ENCODE peak calls at places on chromosomes 6 and 20, in nine cellular contexts. A is PC-3, R is tibial artery, Q is prostate gland, U is endothelial cell of umbilical vein, K is GM06990, P is colonic mucosa, B is A673, S is IMR-90. G is an unnamed sample. For H3K36me3, the result is how much of the 10 kb centered on the place peaks cover.

GRCh38 chr20:37976862-37977261 is 56.4 kb downstream of the TTI1 start:
- DNase-seq in B (peak), P (no peak), R (no peak), K (no peak), Q (no peak), U (no peak), S (no peak), A (no peak), G (no peak)

GRCh38 chr6:114939630-114940029 is 596.8 kb upstream of the HS3ST5 start:
- DNase-seq in K (no peak), R (no peak), Q (no peak), A (no peak), P (no peak), U (no peak), B (no peak), S (no peak), G (no peak)

GRCh38 chr6:158784505-158784904 is 34.7 kb downstream of the EZR start:
- DNase-seq in B (no peak), A (peak), P (no peak), R (no peak), S (peak), Q (no peak), U (peak), K (no peak), G (no peak)

GRCh38 chr6:1940381-1940780 is 305.0 kb downstream of the GMDS start:
- DNase-seq in U (no peak), K (no peak), B (no peak), S (no peak), Q (no peak), R (no peak), P (no peak), A (no peak), G (no peak)

GRCh38 chr6:122715725-122716124 is 63.8 kb upstream of the FABP7 start:
- DNase-seq in R (no peak), S (peak), K (no peak), P (no peak), A (no peak), Q (no peak), B (no peak), U (no peak), G (no peak)

GRCh38 chr6:73680289-73680688 is 15.7 kb upstream of the CD109 start:
- DNase-seq in B (no peak), P (no peak), Q (no peak), U (no peak), S (no peak), R (no peak), A (peak), K (no peak), G (no peak)

GRCh38 chr6:52914516-52914915 is 5.0 kb upstream of the GSTA3 start:
- DNase-seq in K (no peak), P (no peak), B (no peak), R (no peak), A (peak), U (no peak), Q (no peak), S (no peak), G (no peak)

GRCh38 chr6:138970856-138971425 is 17.1 kb downstream of the REPS1 start:
- DNase-seq in R (no peak), K (no peak), P (no peak), Q (no peak), A (peak), U (peak), S (peak), B (peak), G (peak)

GRCh38 chr6:138404666-138405337 is 779 bp downstream of the HEBP2 start:
- DNase-seq in K (no peak), R (peak), A (peak), U (peak), P (peak), S (no peak), Q (peak), B (no peak), G (peak)

GRCh38 chr6:109118337-109118736 is 23.0 kb downstream of the CEP57L1 start:
- DNase-seq in R (no peak), A (no peak), P (no peak), Q (no peak), S (no peak), B (no peak), K (no peak), U (no peak), G (no peak)

GRCh38 chr20:3808141-3808479 is 12.0 kb downstream of the CDC25B start:
- DNase-seq in K (no peak), Q (peak), B (peak), S (peak), U (peak), R (peak), P (peak), A (peak), G (peak)

GRCh38 chr20:7285918-7286556 is 518.6 kb downstream of the BMP2 start:
- DNase-seq in R (peak), K (peak), A (peak), U (peak), Q (peak), S (peak), P (peak), B (peak), G (peak)

GRCh38 chr6:14216931-14217684 is 99.5 kb downstream of the CD83 start:
- DNase-seq in A (no peak), B (no peak), U (no peak), K (no peak), Q (no peak), R (no peak), P (no peak), S (peak), G (no peak)

DNA sequence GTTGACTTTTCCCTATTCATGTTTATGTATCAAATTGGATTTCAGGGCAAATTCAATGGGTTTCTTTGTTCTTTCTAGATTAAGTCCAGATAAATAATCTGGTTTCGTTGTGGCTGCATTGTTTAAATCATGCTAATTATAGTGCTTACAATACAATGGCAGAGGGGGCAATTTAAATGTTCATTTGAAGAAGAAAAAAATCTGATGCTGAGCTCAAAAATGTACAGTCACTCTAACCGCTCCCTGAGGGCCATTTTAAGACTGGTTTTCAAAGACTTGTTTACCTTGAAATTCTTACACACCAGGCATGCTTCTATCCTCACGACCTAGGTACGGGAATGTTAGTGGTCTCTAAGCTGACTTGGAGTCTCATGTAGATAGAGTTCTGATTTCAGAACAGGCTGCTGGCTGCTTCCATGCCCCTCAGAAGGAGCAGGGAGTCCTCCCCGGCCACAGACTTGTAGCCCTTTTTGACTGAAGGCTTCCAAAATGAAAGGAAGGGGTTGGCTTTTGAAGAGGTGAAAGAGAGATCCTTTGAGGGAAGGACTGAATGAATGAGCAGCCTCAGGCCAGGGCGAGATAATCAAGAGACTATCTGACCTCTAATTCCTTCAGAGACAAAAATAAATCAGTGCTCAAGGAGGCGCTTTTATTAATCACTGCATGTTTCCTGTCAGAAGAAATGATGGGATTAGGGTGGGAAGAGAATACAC is 86.1 kb upstream of the ZNF217 start:
- DNase-seq in A (no peak), Q (no peak), R (no peak), P (no peak), U (no peak), S (no peak), B (no peak), K (no peak), G (peak)
- H3K4me3 ChIP-seq in A (no peak), Q (no peak), R (no peak), P (no peak), U (no peak), S (no peak), B (no peak), K (no peak), G (no peak)

DNA sequence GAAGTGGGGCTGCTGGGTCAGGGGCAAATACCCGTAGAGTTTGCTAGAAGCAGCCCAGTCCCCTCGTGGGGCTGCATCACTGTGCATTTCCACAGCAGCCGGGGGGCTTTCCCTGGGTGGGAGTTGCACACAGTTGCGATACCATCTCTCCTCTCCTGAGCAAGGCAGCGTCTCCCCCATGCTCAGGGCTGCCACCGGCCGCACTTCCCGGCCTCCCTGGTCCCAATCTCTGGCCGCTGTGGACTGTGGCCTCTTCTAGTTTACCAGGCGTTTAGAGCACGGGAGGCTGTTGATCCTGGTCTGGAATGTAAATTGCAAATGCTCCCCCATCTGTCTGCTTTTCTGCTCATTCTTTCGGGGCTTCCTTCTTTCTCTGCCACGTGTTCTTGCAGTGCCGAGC is 31.1 kb downstream of the OSBPL2 start:
- DNase-seq in A (no peak), Q (no peak), P (no peak), U (no peak), B (no peak), S (no peak), K (no peak), R (no peak), G (no peak)
- H3K36me3 ChIP-seq in A (under half), Q (under half), P (under half), U (under half), B (under half), S (under half), K (under half), R (under half), G (under half)

GRCh38 chr6:71414486-71414885 is 125.9 kb downstream of the OGFRL1 start:
- DNase-seq in A (no peak), U (no peak), P (no peak), Q (no peak), R (no peak), S (no peak), K (no peak), B (no peak), G (no peak)

GRCh38 chr6:71420693-71421328 is 132.2 kb downstream of the OGFRL1 start:
- DNase-seq in B (peak), P (peak), R (peak), S (peak), Q (peak), A (peak), U (peak), K (peak), G (peak)

GRCh38 chr6:71419217-71419953 is 130.8 kb downstream of the OGFRL1 start:
- DNase-seq in K (no peak), P (no peak), Q (no peak), U (peak), S (peak), B (no peak), A (peak), R (peak), G (no peak)

GRCh38 chr6:71421611-71422010 is 133.0 kb downstream of the OGFRL1 start:
- DNase-seq in P (no peak), K (no peak), U (no peak), S (no peak), B (no peak), R (no peak), Q (no peak), A (no peak), G (no peak)

DNA sequence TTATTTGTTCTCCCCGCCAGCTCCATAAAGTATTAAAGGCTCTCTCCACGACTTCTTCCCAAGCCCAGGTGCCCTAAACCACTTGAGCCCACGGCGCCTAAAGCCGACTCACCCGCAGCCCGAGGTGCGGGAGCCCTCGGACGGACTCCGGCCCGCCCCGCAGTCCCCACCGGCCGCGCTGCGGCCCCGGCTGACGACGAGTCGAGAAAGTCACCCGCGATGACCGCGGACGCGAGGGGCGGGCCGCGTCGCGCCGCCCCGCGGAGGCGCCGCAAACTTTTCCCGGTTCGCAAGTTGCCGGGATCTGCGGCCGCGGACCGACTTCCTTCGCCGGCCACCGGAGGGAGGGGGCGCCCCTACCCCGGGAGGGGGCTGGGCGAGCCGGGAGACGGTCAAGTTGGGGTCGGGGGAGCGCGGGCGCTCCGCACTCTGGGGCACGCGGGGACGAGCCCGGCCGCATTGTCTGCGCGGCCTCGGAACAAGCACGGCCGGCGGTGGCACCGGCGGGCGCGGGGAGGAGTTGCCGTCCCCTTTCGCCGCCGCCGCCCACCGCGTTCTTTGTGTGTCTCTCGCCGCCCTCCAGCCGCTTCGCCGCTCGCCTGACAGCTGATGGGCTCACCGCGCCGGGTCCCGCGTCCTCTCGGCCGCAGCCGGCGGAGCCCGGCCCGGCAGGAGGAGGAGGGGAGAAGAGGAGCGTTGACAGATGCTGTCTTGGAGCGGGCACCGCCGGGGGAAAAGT is 131.5 kb downstream of the OGFRL1 start:
- DNase-seq in Q (peak), P (peak), B (no peak), A (peak), K (peak), U (peak), R (peak), S (peak), G (peak)
- H3K4me3 ChIP-seq in Q (peak), P (peak), B (peak), A (peak), K (peak), U (peak), R (peak), S (peak), G (peak)

GRCh38 chr6:160055813-160056212 is 65.8 kb upstream of the SLC22A1 start:
- DNase-seq in P (no peak), A (no peak), B (no peak), K (no peak), U (no peak), S (no peak), R (no peak), Q (no peak), G (no peak)
- H3K36me3 ChIP-seq in P (under half), A (under half), B (half or more), K (under half), U (under half), S (half or more), R (half or more), Q (under half), G (half or more)

DNA sequence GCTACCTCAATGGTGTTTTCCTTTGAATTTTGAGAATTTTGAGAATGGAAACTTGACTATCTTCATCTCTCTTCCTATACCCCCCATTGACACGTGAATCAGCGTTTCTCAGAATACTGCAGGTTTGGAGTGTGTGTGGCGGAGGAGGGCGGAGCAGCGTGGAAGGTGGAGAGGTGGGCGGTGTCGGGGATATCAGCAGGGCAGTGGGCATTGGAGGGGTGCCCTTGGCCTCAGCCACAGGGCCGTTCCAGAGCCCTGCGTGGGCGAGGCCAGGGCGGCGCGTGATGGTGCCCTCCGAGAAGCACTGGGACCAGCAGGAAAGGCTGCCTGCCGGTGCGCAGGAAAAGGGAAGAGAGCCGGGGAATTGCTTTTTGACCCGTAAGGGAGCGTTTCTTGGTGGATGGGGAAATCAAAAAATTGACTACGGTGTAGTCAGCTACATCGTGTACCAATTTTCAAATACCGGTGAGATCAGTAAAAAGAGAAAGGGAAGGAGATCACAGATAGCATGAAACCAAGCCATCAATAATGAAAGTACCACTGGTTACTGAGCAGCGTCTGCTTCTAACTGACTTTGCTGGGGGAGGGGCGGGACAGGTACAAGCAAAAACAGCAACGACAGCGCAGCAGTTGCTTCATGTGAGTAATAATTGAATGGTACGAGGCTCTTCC is 82.7 kb upstream of the DUSP22 start:
- DNase-seq in K (peak), Q (no peak), P (no peak), U (no peak), B (no peak), A (no peak), S (no peak), R (no peak), G (no peak)
- H3K4me3 ChIP-seq in K (peak), Q (no peak), P (peak), U (no peak), B (no peak), A (no peak), S (no peak), R (no peak), G (no peak)